ENCODE peak calls at places on chromosomes 16 and 17, in eight cellular contexts. R, L, P, J, B, X, Q and I are unnamed samples.

GRCh38 chr17:61117983-61118382 is 281.7 kb upstream of the TBX2 start:
- DNase-seq in Q (no peak), P (no peak), L (no peak), X (no peak), J (no peak), R (no peak), B (no peak), I (no peak)

GRCh38 chr16:74936902-74937560 is 47.9 kb downstream of the WDR59 start:
- DNase-seq in P (no peak), R (no peak), J (peak; percentile 68), L (peak; percentile 95), X (no peak), Q (peak; percentile 70), B (no peak), I (peak; percentile 80)

GRCh38 chr17:1625507-1626080 is 3.0 kb downstream of the SLC43A2 start:
- DNase-seq in B (no peak), L (no peak), Q (no peak), R (no peak), P (no peak), X (no peak), J (no peak), I (no peak)

GRCh38 chr16:19291459-19291858 is 5.9 kb downstream of the CLEC19A start:
- DNase-seq in R (peak; percentile 31), X (no peak), J (no peak), L (no peak), B (no peak), Q (peak; percentile 11), P (no peak), I (no peak)

GRCh38 chr17:72575542-72576233 is 454.9 kb downstream of the SOX9 start:
- DNase-seq in Q (no peak), P (no peak), X (no peak), J (peak; percentile 13), R (no peak), L (no peak), B (no peak), I (no peak)

GRCh38 chr17:7080445-7081041 is 492 bp upstream of the CLEC10A start:
- DNase-seq in L (no peak), J (no peak), Q (no peak), B (peak; percentile 39), P (no peak), X (no peak), R (no peak), I (no peak)

GRCh38 chr17:17817552-17817947 is 19.2 kb downstream of the SREBF1 start:
- DNase-seq in R (no peak), Q (no peak), X (no peak), J (no peak), B (no peak), P (no peak), L (no peak), I (no peak)

GRCh38 chr17:61385869-61386245 is 13.8 kb upstream of the TBX2 start:
- DNase-seq in Q (no peak), B (no peak), R (no peak), P (no peak), X (no peak), L (peak; percentile 46), J (peak; percentile 50), I (no peak)

GRCh38 chr17:61862105-61862574 is 1.2 kb downstream of the BRIP1 start:
- DNase-seq in L (peak; percentile 42), P (no peak), J (no peak), X (no peak), Q (peak; percentile 57), R (no peak), B (no peak), I (no peak)

GRCh38 chr16:1773703-1774455 is 945 bp upstream of the MRPS34 start:
- DNase-seq in R (no peak), L (peak; percentile 24), J (no peak), Q (peak; percentile 51), B (no peak), P (no peak), X (no peak), I (peak; percentile 39)

GRCh38 chr17:269616-270514 is 82.7 kb downstream of the RPH3AL start:
- DNase-seq in X (no peak), L (no peak), B (no peak), R (no peak), J (no peak), Q (no peak), P (no peak), I (no peak)

GRCh38 chr17:83196973-83197880 is 117.8 kb downstream of the METRNL start:
- DNase-seq in Q (no peak), X (no peak), P (no peak), L (no peak), J (peak; percentile 70), R (no peak), B (no peak), I (no peak)

GRCh38 chr17:50918933-50919296 is 52.8 kb upstream of the TOB1 start:
- DNase-seq in B (no peak), Q (peak; percentile 28), X (peak; percentile 17), L (peak; percentile 35), P (no peak), J (no peak), R (no peak), I (no peak)

GRCh38 chr17:12445331-12445730 is 220.4 kb upstream of the MYOCD start:
- DNase-seq in X (no peak), J (no peak), P (no peak), Q (no peak), L (peak; percentile 68), R (no peak), B (no peak), I (peak; percentile 6)

GRCh38 chr17:62187681-62188080 is 122.6 kb upstream of the MED13 start:
- DNase-seq in B (no peak), P (no peak), Q (peak; percentile 25), J (no peak), X (no peak), L (peak; percentile 66), R (no peak), I (peak; percentile 52)

GRCh38 chr17:29177871-29178749 is 2.1 kb downstream of the MYO18A start:
- DNase-seq in X (no peak), R (no peak), P (peak; percentile 52), L (no peak), Q (no peak), J (no peak), B (no peak), I (no peak)

GRCh38 chr17:3026856-3027751 is 36.3 kb downstream of the OR1D5 start:
- DNase-seq in B (no peak), L (no peak), P (no peak), R (no peak), J (no peak), X (no peak), Q (no peak), I (no peak)

GRCh38 chr16:49556252-49557069 is 182.9 kb downstream of the C16orf78 start:
- DNase-seq in P (peak; percentile 30), Q (peak; percentile 47), R (peak; percentile 18), X (no peak), B (no peak), J (peak; percentile 7), L (peak; percentile 35), I (no peak)
- TF ChIP-seq CTCF in P (peak; percentile 73), Q (peak; percentile 59), R (peak; percentile 75), X (no peak), B (peak; percentile 60), J (peak; percentile 7), L (peak; percentile 34), I (peak; percentile 45)

GRCh38 chr16:66478733-66479511 is 51.8 kb downstream of the BEAN1 start:
- DNase-seq in J (peak; percentile 40), X (peak; percentile 69), P (peak; percentile 52), B (peak; percentile 70), L (peak; percentile 40), Q (peak; percentile 39), R (peak; percentile 59), I (peak; percentile 28)
- TF ChIP-seq CTCF in J (peak; percentile 74), X (peak; percentile 73), P (peak; percentile 59), B (peak; percentile 80), L (peak; percentile 68), Q (peak; percentile 80), R (peak; percentile 62), I (peak; percentile 86)

DNA sequence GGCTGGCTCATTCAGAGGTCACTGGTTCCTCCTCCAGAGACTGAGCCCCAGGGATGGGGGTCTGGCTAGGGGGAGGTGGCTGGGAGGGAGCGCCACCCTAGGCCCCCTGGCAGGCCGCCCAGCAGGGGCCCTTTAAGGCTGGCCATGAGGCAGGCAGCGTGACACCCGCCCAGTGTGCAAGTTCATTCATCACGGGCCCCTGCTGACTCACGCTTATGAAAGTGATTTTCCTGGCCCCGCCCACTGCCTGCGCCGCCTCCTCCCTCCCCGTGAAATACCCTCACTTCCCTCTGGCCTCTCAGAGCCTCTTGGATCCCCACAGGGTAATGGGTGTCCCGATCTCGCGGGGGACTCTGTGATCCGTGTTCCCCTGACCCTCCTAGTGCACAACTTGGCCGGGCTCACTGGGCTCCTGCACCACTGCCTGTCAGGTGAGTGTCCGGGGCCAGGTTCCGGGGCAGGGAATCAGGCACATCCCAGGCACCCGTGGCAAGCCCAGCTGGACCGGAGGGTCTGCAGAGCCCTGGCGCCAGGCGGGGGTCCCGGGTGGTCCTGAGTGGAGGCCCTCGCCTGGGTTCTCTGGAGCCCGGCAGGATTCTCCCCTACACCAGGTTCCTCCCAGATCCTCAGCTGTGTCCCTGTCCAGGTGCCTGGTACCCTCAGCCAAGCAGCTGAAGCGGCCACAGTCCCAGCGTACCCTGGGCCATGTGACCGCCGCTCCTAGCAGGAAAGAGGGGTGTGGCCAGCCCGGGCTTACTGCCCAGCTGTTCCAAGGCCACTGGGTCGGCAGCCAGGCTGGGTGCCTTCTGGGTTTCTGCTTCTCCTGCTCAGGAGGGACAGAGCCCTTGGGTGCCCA is at the start of gene OSGIN1:
- DNase-seq in B (peak; percentile 90), J (peak; percentile 93), Q (peak; percentile 92), L (peak; percentile 93), P (peak; percentile 92), X (peak; percentile 16), R (peak; percentile 61), I (peak; percentile 92)
- TF ChIP-seq CTCF in B (no peak), J (no peak), Q (no peak), L (no peak), P (no peak), X (no peak), R (no peak), I (no peak)

GRCh38 chr17:45108595-45109521 is 23.5 kb downstream of the PLCD3 start:
- DNase-seq in B (no peak), L (no peak), P (no peak), Q (no peak), X (no peak), J (no peak), R (no peak), I (no peak)
- TF ChIP-seq CTCF in B (peak; percentile 37), L (peak; percentile 5), P (no peak), Q (peak; percentile 5), X (no peak), J (peak; percentile 22), R (no peak), I (peak; percentile 33)